ENCODE peak calls at places on chromosomes 7 and 10, in five cellular contexts. O is neuronal stem cell, B is H9, U is trophoblast cell, V is mesenchymal stem cell. F is an unnamed sample.

GRCh38 chr7:90167361-90167760 is 13.1 kb downstream of the STEAP1 start:
- DNase-seq in V (no peak), U (no peak), B (no peak), O (no peak), F (no peak)

GRCh38 chr7:74039337-74039736 is 11.4 kb downstream of the ELN start:
- DNase-seq in O (no peak), U (no peak), V (no peak), B (no peak), F (no peak)

GRCh38 chr10:130696870-130697269 is 560.7 kb downstream of the GLRX3 start:
- DNase-seq in V (no peak), U (no peak), B (no peak), O (no peak), F (no peak)

GRCh38 chr10:113350311-113350710 is 202.5 kb upstream of the HABP2 start:
- DNase-seq in O (no peak), B (no peak), U (peak; percentile 7), V (no peak), F (no peak)

GRCh38 chr10:68106656-68107055 is 2.6 kb upstream of the MYPN start:
- DNase-seq in U (no peak), V (peak; percentile 75), O (no peak), B (no peak), F (no peak)

GRCh38 chr10:34789993-34790506 is 25.0 kb downstream of the PARD3 start:
- DNase-seq in B (no peak), V (no peak), O (no peak), U (no peak), F (no peak)

GRCh38 chr7:157472311-157473050 is 135.7 kb downstream of the DNAJB6 start:
- DNase-seq in U (peak; percentile 29), O (no peak), B (no peak), V (no peak), F (no peak)

GRCh38 chr7:134605978-134606923 is 40.4 kb upstream of the BPGM start:
- DNase-seq in U (peak; percentile 89), O (peak; percentile 50), B (peak; percentile 51), V (peak; percentile 62), F (no peak)

GRCh38 chr10:29370612-29371092 is 81.8 kb downstream of the LYZL1 start:
- DNase-seq in B (no peak), V (no peak), U (peak; percentile 29), O (no peak), F (no peak)

GRCh38 chr10:131725736-131726459 is 174.9 kb upstream of the PPP2R2D start:
- DNase-seq in U (no peak), B (peak; percentile 31), O (no peak), V (no peak), F (no peak)

GRCh38 chr10:89563861-89564478 is 28.6 kb upstream of the SLC16A12 start:
- DNase-seq in V (peak; percentile 53), B (no peak), U (peak; percentile 82), O (peak; percentile 15), F (no peak)

GRCh38 chr7:21749318-21749717 is 196.4 kb downstream of the CDCA7L start:
- DNase-seq in O (no peak), U (no peak), V (no peak), B (peak; percentile 33), F (no peak)

GRCh38 chr10:81575007-81575406 is 300.0 kb upstream of the NRG3 start:
- DNase-seq in O (no peak), U (no peak), V (no peak), B (no peak), F (no peak)

GRCh38 chr10:7153750-7154149 is 257.1 kb downstream of the SFMBT2 start:
- DNase-seq in O (no peak), U (peak; percentile 13), B (no peak), V (peak; percentile 54), F (no peak)

GRCh38 chr7:32379486-32380115 is 110.6 kb downstream of the LSM5 start:
- DNase-seq in B (no peak), V (no peak), O (no peak), U (no peak), F (no peak)

GRCh38 chr7:30310674-30311362 is 26.4 kb downstream of the ZNRF2 start:
- DNase-seq in B (no peak), U (no peak), V (no peak), O (no peak), F (no peak)

GRCh38 chr7:121547341-121548092 is 151.4 kb upstream of the FAM3C start:
- DNase-seq in V (peak; percentile 72), B (no peak), O (peak; percentile 37), U (peak; percentile 81), F (no peak)

GRCh38 chr10:128697437-128697836 is 571.2 kb upstream of the MKI67 start:
- DNase-seq in U (no peak), B (no peak), O (no peak), V (no peak), F (no peak)
- H2BK12ac ChIP-seq in U (no peak overlapping the region), B (no peak overlapping the region), O (peak overlapping the region; percentile 24), V (no peak overlapping the region), F (no peak overlapping the region)

GRCh38 chr7:79236352-79237028 is 217.0 kb downstream of the MAGI2 start:
- DNase-seq in O (no peak), B (no peak), V (no peak), U (no peak), F (no peak)
- H2BK12ac ChIP-seq in O (no peak overlapping the region), B (no peak overlapping the region), V (no peak overlapping the region), U (no peak overlapping the region), F (peak overlapping the region; percentile 50)

DNA sequence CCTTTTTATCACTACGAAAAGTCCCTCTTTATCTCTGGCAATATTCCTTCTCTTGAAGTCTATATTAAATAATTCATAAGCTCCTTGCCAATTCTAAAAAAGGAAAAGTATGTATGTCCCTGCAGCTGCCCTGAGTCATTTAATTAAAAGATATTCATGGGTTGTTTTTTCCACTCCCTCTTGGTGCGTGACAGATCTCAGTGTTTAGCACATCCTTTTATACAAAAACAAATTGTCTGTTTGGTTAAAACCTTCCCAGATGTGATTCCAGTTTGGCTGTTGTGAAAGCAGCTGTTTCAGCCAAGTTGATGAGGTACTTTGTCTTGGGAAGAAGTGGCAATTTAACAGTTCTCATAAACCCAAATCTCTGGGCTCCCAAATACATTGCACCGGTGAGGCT is 33.8 kb upstream of the PRLHR start:
- DNase-seq in O (no peak), V (no peak), U (no peak), B (no peak), F (no peak)
- H2BK12ac ChIP-seq in O (no peak overlapping the region), V (no peak overlapping the region), U (no peak overlapping the region), B (no peak overlapping the region), F (no peak overlapping the region)

GRCh38 chr10:8691498-8692017 is 637.1 kb downstream of the GATA3 start:
- DNase-seq in V (no peak), B (no peak), U (no peak), O (no peak), F (no peak)

DNA sequence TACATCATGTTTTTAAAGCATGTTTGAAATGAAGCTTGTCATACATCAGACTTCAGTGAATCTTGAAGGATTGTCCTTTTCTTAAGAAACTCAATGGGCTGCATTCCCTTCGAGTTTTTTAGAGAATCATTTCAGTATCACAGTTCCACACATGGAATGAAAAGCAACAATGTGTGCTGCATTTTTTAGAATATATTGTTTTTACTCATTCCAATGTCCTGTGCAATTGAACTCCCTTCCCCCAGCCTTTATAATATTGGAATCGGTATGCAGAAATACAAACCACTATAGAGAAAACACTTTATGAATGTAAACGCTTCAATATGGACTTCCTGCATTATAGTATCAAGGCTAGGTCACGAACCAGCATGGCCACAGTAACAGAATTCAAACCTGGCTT is 634.4 kb downstream of the GATA3 start:
- DNase-seq in B (no peak), O (no peak), V (no peak), U (peak; percentile 95), F (no peak)
- H2BK12ac ChIP-seq in B (no peak overlapping the region), O (no peak overlapping the region), V (no peak overlapping the region), U (no peak overlapping the region), F (no peak overlapping the region)

F was measured in H1.